ENCODE peak calls at places on chromosomes 7 and 10, in four cellular contexts. F is astrocyte, P is GM12878, S is MM.1S. W is an unnamed sample.

GRCh38 chr10:128028508-128029279 is 97.5 kb downstream of the MKI67 start:
- DNase-seq in S (no peak), F (no peak), P (no peak), W (no peak)

GRCh38 chr7:1121476-1121875 is 33.6 kb downstream of the GPER1 start:
- DNase-seq in S (no peak), F (no peak), P (no peak), W (no peak)

GRCh38 chr10:72351479-72351878 is 3.2 kb downstream of the DNAJB12 start:
- DNase-seq in P (no peak), F (no peak), S (no peak), W (no peak)

GRCh38 chr10:11168423-11169100 is 150.9 kb downstream of the CELF2 start:
- DNase-seq in S (peak), P (no peak), F (no peak), W (no peak)

GRCh38 chr10:50332108-50332846 is 81.0 kb upstream of the ASAH2 start:
- DNase-seq in S (no peak), F (no peak), P (no peak), W (no peak)

GRCh38 chr10:126638542-126638941 is 32.0 kb downstream of the C10orf90 start:
- DNase-seq in S (no peak), F (no peak), P (no peak), W (no peak)

GRCh38 chr10:44384601-44385422 is at the start of gene CXCL12:
- DNase-seq in S (no peak), P (no peak), F (no peak), W (no peak)

GRCh38 chr7:19146699-19147098 is 1.5 kb upstream of the FERD3L start:
- DNase-seq in F (peak), S (peak), P (no peak), W (no peak)

GRCh38 chr10:48804740-48805182 is 120.1 kb downstream of the WDFY4 start:
- DNase-seq in S (no peak), P (peak), F (no peak), W (no peak)

GRCh38 chr7:133843341-133843740 is 283.8 kb upstream of the LRGUK start:
- DNase-seq in S (no peak), P (no peak), F (no peak), W (no peak)

GRCh38 chr7:1664711-1665591 is 5.1 kb upstream of the ELFN1 start:
- DNase-seq in P (no peak), F (peak), S (no peak), W (no peak)

GRCh38 chr7:149815661-149816266 is 22.4 kb upstream of the ZNF862 start:
- DNase-seq in S (no peak), P (no peak), F (no peak), W (no peak)

GRCh38 chr10:34160595-34160994 is 654.5 kb downstream of the PARD3 start:
- DNase-seq in F (no peak), S (no peak), P (no peak), W (no peak)

GRCh38 chr7:70595741-70596574 is 536.0 kb upstream of the GALNT17 start:
- DNase-seq in P (no peak), S (peak), F (no peak), W (no peak)

GRCh38 chr7:135758531-135758932 is 9.9 kb upstream of the FAM180A start:
- DNase-seq in F (peak), S (no peak), P (no peak), W (no peak)

GRCh38 chr7:135771051-135771450 is 22.4 kb upstream of the FAM180A start:
- DNase-seq in S (no peak), P (no peak), F (no peak), W (no peak)

DNA sequence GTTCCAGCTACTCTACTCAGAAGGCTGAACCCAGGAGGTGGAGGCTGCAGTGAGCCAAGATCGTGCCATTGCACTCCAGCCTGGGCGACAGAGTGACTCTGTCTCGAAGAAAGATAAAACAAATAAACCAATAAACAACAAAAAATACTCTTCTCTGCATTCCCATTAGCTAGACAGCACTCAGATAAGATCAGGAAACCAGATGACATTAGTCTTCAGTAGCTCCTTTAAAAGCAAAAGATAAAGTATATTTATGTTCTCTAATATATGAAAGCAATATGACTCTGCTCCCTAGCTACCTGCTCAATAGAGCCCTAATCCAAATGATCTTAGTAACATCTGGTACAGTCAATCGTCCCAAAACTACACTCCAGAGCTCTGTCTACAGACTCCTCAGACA is 212.9 kb downstream of the ELMO1 start:
- DNase-seq in S (no peak), P (no peak), F (no peak), W (no peak)
- H3K27ac ChIP-seq in S (no peak), P (no peak), F (no peak), W (no peak)

GRCh38 chr10:132407243-132407746 is 10.3 kb downstream of the PWWP2B start:
- DNase-seq in F (no peak), S (no peak), P (no peak), W (no peak)
- H3K9ac ChIP-seq in F (no peak), S (no peak), P (no peak), W (peak)

GRCh38 chr10:124225029-124225467 is 131.7 kb upstream of the CHST15 start:
- DNase-seq in P (no peak), F (no peak), S (no peak), W (no peak)
- TF ChIP-seq CTCF in P (no peak), F (no peak), S (no peak), W (no peak)

DNA sequence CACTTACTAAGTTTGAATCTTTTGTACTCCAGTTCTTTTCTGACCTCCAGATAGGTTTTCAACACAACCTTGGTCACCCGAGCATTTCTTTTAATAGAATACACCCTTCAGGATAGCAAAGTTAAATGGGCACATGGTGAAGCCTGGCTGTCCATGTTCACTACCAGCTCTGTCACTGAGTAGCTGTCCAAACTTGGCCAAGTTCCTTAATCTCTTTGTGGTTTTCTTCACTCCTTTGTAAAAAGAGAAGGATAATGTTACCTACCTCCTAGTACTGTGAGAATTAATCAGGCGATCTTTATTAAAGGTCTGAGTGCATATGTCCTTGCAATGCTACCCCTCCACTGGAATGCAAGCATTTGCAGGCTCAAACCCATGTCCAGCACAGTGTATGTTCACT is 128.1 kb upstream of the PTPRZ1 start:
- DNase-seq in F (no peak), S (no peak), P (no peak), W (no peak)
- H3K27ac ChIP-seq in F (no peak), S (no peak), P (no peak), W (peak)

DNA sequence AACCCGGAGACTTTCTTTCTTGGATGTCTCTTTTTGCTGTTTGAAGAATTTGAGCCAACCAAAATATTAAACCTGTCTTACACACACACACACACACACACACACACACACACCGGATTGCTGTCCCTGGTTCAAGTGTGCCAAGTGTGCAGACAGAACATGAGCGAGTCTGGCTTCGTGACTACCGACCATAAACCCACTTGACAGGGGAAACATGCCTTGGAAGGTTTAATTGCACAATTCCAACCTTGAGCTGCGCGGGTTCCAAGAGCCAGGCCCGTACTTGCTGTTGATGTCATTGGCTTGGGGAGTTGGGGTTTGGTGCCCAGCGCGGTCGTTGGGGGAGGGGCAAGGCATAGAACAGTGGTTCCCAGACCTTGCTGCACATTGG is 1.7 kb downstream of the EGFR start:
- DNase-seq in S (no peak), F (peak), P (no peak), W (no peak)
- H3K9ac ChIP-seq in S (no peak), F (peak), P (no peak), W (peak)

GRCh38 chr7:67636363-67637355 is 640.0 kb downstream of the TYW1 start:
- DNase-seq in S (no peak), P (no peak), F (no peak), W (no peak)
- TF ChIP-seq CTCF in S (no peak), P (no peak), F (no peak), W (no peak)

GRCh38 chr7:28956608-28957063 is 1.5 kb downstream of the TRIL start:
- DNase-seq in F (peak), S (no peak), P (no peak), W (no peak)

GRCh38 chr7:28957822-28958234 is 302 bp downstream of the TRIL start:
- DNase-seq in F (no peak), P (no peak), S (no peak), W (no peak)

GRCh38 chr7:28958946-28959417 is 852 bp upstream of the TRIL start:
- DNase-seq in F (no peak), S (no peak), P (no peak), W (no peak)

GRCh38 chr7:28957064-28957821 is 887 bp downstream of the TRIL start:
- DNase-seq in F (no peak), P (no peak), S (no peak), W (no peak)

GRCh38 chr7:28958235-28958945 is at the start of gene TRIL:
- DNase-seq in F (peak), P (no peak), S (no peak), W (no peak)
- H3K27ac ChIP-seq in F (no peak), P (no peak), S (no peak), W (no peak)

GRCh38 chr7:94971051-94971867 is 63.9 kb downstream of the PPP1R9A start:
- DNase-seq in S (no peak), F (peak), P (no peak), W (no peak)

GRCh38 chr7:94974436-94974835 is 67.0 kb downstream of the PPP1R9A start:
- DNase-seq in F (no peak), P (no peak), S (no peak), W (no peak)

GRCh38 chr7:94970085-94970576 is 62.7 kb downstream of the PPP1R9A start:
- DNase-seq in P (no peak), F (no peak), S (no peak), W (no peak)

GRCh38 chr7:94973844-94974243 is 66.5 kb downstream of the PPP1R9A start:
- DNase-seq in F (no peak), P (no peak), S (no peak), W (no peak)

DNA sequence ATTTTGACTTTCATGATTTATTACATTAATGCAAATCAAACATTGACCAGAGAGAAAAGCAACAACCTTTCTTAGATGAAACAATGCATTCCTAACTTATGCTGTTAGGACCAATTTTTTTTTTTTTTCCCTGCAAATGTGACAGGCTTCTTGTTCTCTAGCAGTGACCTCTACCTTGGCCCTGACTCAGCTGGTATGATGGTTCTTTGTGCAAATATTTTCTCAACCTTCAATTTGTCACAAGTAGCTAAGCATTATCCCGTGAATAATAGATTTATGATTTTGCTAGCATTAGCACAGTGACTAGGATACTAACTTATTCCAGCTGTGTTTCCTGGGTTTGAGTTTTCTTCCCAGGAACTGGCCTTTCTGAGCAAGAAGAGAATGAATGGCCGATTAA is 64.9 kb downstream of the PPP1R9A start:
- DNase-seq in S (no peak), P (no peak), F (peak), W (no peak)
- H3K9ac ChIP-seq in S (no peak), P (no peak), F (no peak), W (no peak)

W was measured in keratinocyte.